ENCODE peak calls at places on chromosomes 5 and 9, in seven cellular contexts. I is HepG2, K is GM12878, U is K562, Z is HCT116, C is SK-N-SH, W is Panc1. D is an unnamed sample.

GRCh38 chr9:129036241-129036922 is at the start of gene MIGA2:
- DNase-seq in I (peak), K (peak), U (peak), Z (peak), C (peak), W (peak), D (peak)

GRCh38 chr5:136754216-136754615 is 388.9 kb upstream of the TRPC7 start:
- DNase-seq in I (no peak), K (no peak), U (no peak), Z (no peak), C (no peak), W (no peak), D (no peak)

GRCh38 chr9:30116673-30117217 is 2267.7 kb upstream of the ACO1 start:
- DNase-seq in I (no peak), K (no peak), U (no peak), Z (no peak), C (no peak), W (no peak), D (peak)

GRCh38 chr9:35972093-35972492 is 14.1 kb upstream of the OR2S2 start:
- DNase-seq in I (no peak), K (no peak), U (no peak), Z (no peak), C (no peak), W (no peak), D (peak)

GRCh38 chr5:72210913-72211670 is 103.8 kb downstream of the MAP1B start:
- DNase-seq in I (peak), K (no peak), U (no peak), Z (no peak), C (no peak), W (no peak), D (no peak)

GRCh38 chr9:15873573-15874177 is 320.8 kb downstream of the CCDC171 start:
- DNase-seq in I (peak), K (no peak), U (peak), Z (peak), C (peak), W (peak), D (no peak)

GRCh38 chr5:127351418-127351817 is 60.8 kb downstream of the MEGF10 start:
- DNase-seq in I (no peak), K (no peak), U (no peak), Z (no peak), C (no peak), W (no peak), D (no peak)

GRCh38 chr9:85483214-85483613 is 258.5 kb downstream of the AGTPBP1 start:
- DNase-seq in I (no peak), K (no peak), U (no peak), Z (peak), C (no peak), W (no peak), D (no peak)

GRCh38 chr5:87392170-87392569 is 20.6 kb downstream of the CCNH start:
- DNase-seq in I (no peak), K (no peak), U (no peak), Z (no peak), C (no peak), W (no peak), D (no peak)

GRCh38 chr9:92425578-92425977 is 1.3 kb upstream of the OMD start:
- DNase-seq in I (no peak), K (no peak), U (no peak), Z (no peak), C (no peak), W (no peak), D (no peak)

GRCh38 chr9:13427587-13427986 is 148.1 kb upstream of the MPDZ start:
- DNase-seq in I (peak), K (no peak), U (peak), Z (no peak), C (peak), W (no peak), D (no peak)

GRCh38 chr5:155024015-155024414 is 10.5 kb downstream of the KIF4B start:
- DNase-seq in I (no peak), K (no peak), U (no peak), Z (no peak), C (no peak), W (no peak), D (no peak)

GRCh38 chr9:34501889-34502425 is 20.8 kb downstream of the ENHO start:
- DNase-seq in I (peak), K (no peak), U (no peak), Z (no peak), C (no peak), W (no peak), D (no peak)

GRCh38 chr9:3436629-3437028 is 89.2 kb downstream of the RFX3 start:
- DNase-seq in I (no peak), K (no peak), U (no peak), Z (no peak), C (no peak), W (no peak), D (no peak)

GRCh38 chr9:127698985-127699670 is 7.7 kb upstream of the CFAP157 start:
- DNase-seq in I (no peak), K (peak), U (peak), Z (peak), C (peak), W (no peak), D (peak)

GRCh38 chr9:98787766-98788335 is 8.5 kb downstream of the ANKS6 start:
- DNase-seq in I (no peak), K (no peak), U (no peak), Z (no peak), C (no peak), W (no peak), D (peak)

GRCh38 chr5:69149676-69150010 is 17.3 kb upstream of the CCNB1 start:
- DNase-seq in I (no peak), K (no peak), U (no peak), Z (no peak), C (no peak), W (no peak), D (no peak)

GRCh38 chr9:107228648-107229047 is 54.4 kb upstream of the RAD23B start:
- DNase-seq in I (no peak), K (no peak), U (no peak), Z (no peak), C (no peak), W (no peak), D (no peak)

GRCh38 chr9:130542457-130543228 is 36.7 kb upstream of the FUBP3 start:
- DNase-seq in I (no peak), K (no peak), U (peak), Z (no peak), C (no peak), W (no peak), D (no peak)

GRCh38 chr5:179309383-179309670 is 35.9 kb downstream of the ADAMTS2 start:
- DNase-seq in I (no peak), K (no peak), U (no peak), Z (no peak), C (no peak), W (no peak), D (no peak)

GRCh38 chr5:51027276-51027675 is 356.0 kb upstream of the ISL1 start:
- DNase-seq in I (no peak), K (no peak), U (no peak), Z (no peak), C (no peak), W (no peak), D (no peak)

GRCh38 chr5:134547579-134547978 is 22.1 kb downstream of the JADE2 start:
- DNase-seq in I (no peak), K (no peak), U (no peak), Z (no peak), C (no peak), W (no peak), D (no peak)

GRCh38 chr5:53779541-53779981 is 219.1 kb downstream of the NDUFS4 start:
- DNase-seq in I (no peak), K (no peak), U (no peak), Z (no peak), C (peak), W (no peak), D (no peak)

GRCh38 chr5:73299665-73300435 is 126.9 kb downstream of the TMEM174 start:
- DNase-seq in I (no peak), K (no peak), U (no peak), Z (no peak), C (peak), W (no peak), D (no peak)

GRCh38 chr9:105475302-105475701 is 27.5 kb downstream of the FSD1L start:
- DNase-seq in I (peak), K (no peak), U (no peak), Z (no peak), C (no peak), W (no peak), D (no peak)
- TF ChIP-seq SIN3A in I (no peak), K (no peak), U (no peak), Z (no peak), C (no peak), W (no peak), D (no peak)

DNA sequence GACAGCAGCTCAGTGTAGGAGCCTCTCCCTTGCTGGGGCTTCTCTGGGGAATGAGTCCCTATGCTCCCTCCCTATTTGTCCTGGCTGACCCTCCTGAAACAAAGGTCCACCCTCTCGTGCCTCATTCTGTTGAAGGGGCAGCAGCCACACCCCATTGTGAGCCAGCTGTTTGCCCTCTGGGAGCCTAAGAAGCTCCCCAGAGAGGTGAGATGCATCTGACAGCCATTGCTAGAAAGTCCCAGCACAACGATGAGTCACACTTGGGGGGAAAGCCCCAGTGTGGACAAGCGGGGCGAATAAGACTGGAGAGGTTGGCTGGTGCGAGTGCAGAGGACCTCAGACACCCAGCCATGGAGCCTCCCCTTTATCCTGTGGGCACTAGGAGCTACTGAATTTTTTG is 101.4 kb downstream of the PPARGC1B start:
- DNase-seq in I (no peak), K (peak), U (no peak), Z (no peak), C (no peak), W (no peak), D (no peak)
- TF ChIP-seq SIN3A in I (no peak), K (no peak), U (no peak), Z (no peak), C (no peak), W (no peak), D (no peak)

GRCh38 chr9:133323991-133324703 is 11.8 kb downstream of the SURF6 start:
- DNase-seq in I (no peak), K (no peak), U (no peak), Z (no peak), C (no peak), W (no peak), D (no peak)
- TF ChIP-seq SIN3A in I (no peak), K (no peak), U (no peak), Z (no peak), C (no peak), W (no peak), D (no peak)

GRCh38 chr9:18911714-18912342 is 121.2 kb downstream of the SAXO1 start:
- DNase-seq in I (no peak), K (no peak), U (no peak), Z (no peak), C (no peak), W (no peak), D (no peak)

GRCh38 chr9:18907927-18908625 is 124.9 kb downstream of the SAXO1 start:
- DNase-seq in I (no peak), K (no peak), U (no peak), Z (no peak), C (no peak), W (no peak), D (no peak)

GRCh38 chr9:18909140-18910018 is 123.6 kb downstream of the SAXO1 start:
- DNase-seq in I (no peak), K (no peak), U (no peak), Z (no peak), C (no peak), W (no peak), D (no peak)

GRCh38 chr9:18910858-18911257 is 122.2 kb downstream of the SAXO1 start:
- DNase-seq in I (no peak), K (no peak), U (no peak), Z (no peak), C (no peak), W (no peak), D (no peak)

GRCh38 chr9:18910435-18910834 is 122.6 kb downstream of the SAXO1 start:
- DNase-seq in I (no peak), K (no peak), U (no peak), Z (no peak), C (no peak), W (no peak), D (no peak)
- TF ChIP-seq SIN3A in I (no peak), K (no peak), U (no peak), Z (no peak), C (no peak), W (no peak), D (no peak)

DNA sequence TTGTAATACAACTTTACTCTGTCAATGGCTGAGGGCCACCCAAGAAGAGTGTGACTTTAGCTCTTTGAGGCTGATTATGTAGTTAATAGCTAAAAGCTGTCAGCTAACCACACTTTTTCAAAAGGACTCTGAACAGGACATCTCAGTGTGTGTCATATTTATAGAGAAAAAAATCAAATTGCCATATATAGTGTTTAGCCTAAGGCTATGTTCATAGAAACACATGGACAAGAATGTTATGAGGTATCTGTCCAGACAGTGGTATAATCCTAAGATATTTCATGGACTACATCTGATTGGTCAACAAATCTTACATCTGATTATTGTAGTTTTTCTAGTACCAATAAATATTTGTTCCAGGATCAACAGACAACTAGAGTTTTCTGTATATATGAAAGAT is 42.1 kb upstream of the CDH18 start:
- DNase-seq in I (no peak), K (no peak), U (no peak), Z (no peak), C (no peak), W (no peak), D (no peak)
- TF ChIP-seq SIN3A in I (no peak), K (no peak), U (no peak), Z (no peak), C (no peak), W (no peak), D (no peak)